ENCODE peak calls at places on chromosomes 3 and 15, in six cellular contexts. O is NCI-H1417, W is mucosa of gallbladder, N is AG10803, A is HEK293T, E is HFF-Myc. R is an unnamed sample.

GRCh38 chr3:133821767-133822638 is 16.4 kb downstream of the SRPRB start:
- DNase-seq in O (no peak), W (peak; percentile 40), N (peak; percentile 22), A (no peak), E (peak; percentile 35), R (no peak)

GRCh38 chr15:49235446-49236207 is 65.6 kb downstream of the GALK2 start:
- DNase-seq in O (peak; percentile 24), W (peak; percentile 59), N (peak; percentile 92), A (peak; percentile 28), E (peak; percentile 97), R (peak; percentile 62)

GRCh38 chr3:129429597-129429996 is 1.2 kb upstream of the EFCAB12 start:
- DNase-seq in O (no peak), W (no peak), N (no peak), A (no peak), E (no peak), R (no peak)

GRCh38 chr15:79091204-79091867 is 756 bp upstream of the RASGRF1 start:
- DNase-seq in O (no peak), W (no peak), N (no peak), A (peak; percentile 61), E (no peak), R (no peak)

GRCh38 chr3:170277833-170278586 is 55.8 kb downstream of the PRKCI start:
- DNase-seq in O (no peak), W (no peak), N (no peak), A (no peak), E (no peak), R (no peak)

GRCh38 chr15:77904901-77905300 is 172.6 kb downstream of the TBC1D2B start:
- DNase-seq in O (no peak), W (no peak), N (no peak), A (no peak), E (no peak), R (no peak)

GRCh38 chr15:28901987-28902745 is 16.4 kb downstream of the APBA2 start:
- DNase-seq in O (no peak), W (no peak), N (no peak), A (peak; percentile 20), E (no peak), R (no peak)

GRCh38 chr3:119289371-119289770 is 4.8 kb upstream of the ARHGAP31 start:
- DNase-seq in O (no peak), W (no peak), N (no peak), A (no peak), E (no peak), R (no peak)

GRCh38 chr3:118480101-118480860 is 554.4 kb downstream of the IGSF11 start:
- DNase-seq in O (no peak), W (no peak), N (no peak), A (no peak), E (no peak), R (no peak)

GRCh38 chr3:71585126-71585525 is 1.6 kb upstream of the FOXP1 start:
- DNase-seq in O (no peak), W (no peak), N (no peak), A (peak; percentile 30), E (no peak), R (no peak)

GRCh38 chr3:72274511-72275295 is 489.8 kb upstream of the PROK2 start:
- DNase-seq in O (no peak), W (peak; percentile 34), N (peak; percentile 93), A (no peak), E (no peak), R (no peak)

GRCh38 chr3:10366681-10367101 is 45.8 kb upstream of the SEC13 start:
- DNase-seq in O (no peak), W (no peak), N (peak; percentile 97), A (no peak), E (peak; percentile 86), R (no peak)

GRCh38 chr3:80395023-80395422 is 627.2 kb upstream of the ROBO1 start:
- DNase-seq in O (no peak), W (no peak), N (no peak), A (no peak), E (no peak), R (no peak)

GRCh38 chr15:56866798-56867197 is 51.6 kb upstream of the TCF12 start:
- DNase-seq in O (no peak), W (no peak), N (no peak), A (no peak), E (no peak), R (no peak)

GRCh38 chr3:468172-468571 is 271.6 kb downstream of the CHL1 start:
- DNase-seq in O (peak; percentile 8), W (no peak), N (no peak), A (peak; percentile 8), E (no peak), R (no peak)

GRCh38 chr15:78956937-78957336 is 12.1 kb upstream of the CTSH start:
- DNase-seq in O (no peak), W (no peak), N (no peak), A (no peak), E (no peak), R (no peak)

GRCh38 chr15:100887211-100887913 is 7.7 kb downstream of the ALDH1A3 start:
- DNase-seq in O (no peak), W (no peak), N (no peak), A (no peak), E (no peak), R (no peak)

GRCh38 chr3:113825090-113825489 is 13.5 kb upstream of the GRAMD1C start:
- DNase-seq in O (no peak), W (no peak), N (no peak), A (peak; percentile 33), E (no peak), R (no peak)

GRCh38 chr3:178352300-178353021 is 183.8 kb upstream of the KCNMB2 start:
- DNase-seq in O (no peak), W (peak; percentile 16), N (peak; percentile 94), A (no peak), E (peak; percentile 79), R (peak; percentile 85)

GRCh38 chr3:190401943-190402342 is 14.0 kb downstream of the CLDN16 start:
- DNase-seq in O (no peak), W (no peak), N (no peak), A (no peak), E (no peak), R (peak; percentile 74)

GRCh38 chr15:97875513-97876285 is 84.8 kb upstream of the ARRDC4 start:
- DNase-seq in O (no peak), W (no peak), N (peak; percentile 15), A (no peak), E (no peak), R (no peak)

GRCh38 chr3:115554496-115554826 is 68.8 kb upstream of the GAP43 start:
- DNase-seq in O (no peak), W (no peak), N (no peak), A (no peak), E (no peak), R (no peak)

GRCh38 chr15:60661075-60661645 is 182.2 kb upstream of the ICE2 start:
- DNase-seq in O (no peak), W (no peak), N (peak; percentile 10), A (no peak), E (no peak), R (no peak)

GRCh38 chr3:95272791-95273190 is 1209.9 kb downstream of the NSUN3 start:
- DNase-seq in O (no peak), W (no peak), N (no peak), A (no peak), E (no peak), R (no peak)

GRCh38 chr15:90836296-90836871 is 32.0 kb upstream of the FURIN start:
- DNase-seq in O (no peak), W (no peak), N (peak; percentile 48), A (no peak), E (peak; percentile 17), R (no peak)

GRCh38 chr3:127954642-127955041 is 39.6 kb downstream of the KBTBD12 start:
- DNase-seq in O (no peak), W (no peak), N (no peak), A (no peak), E (no peak), R (no peak)

GRCh38 chr15:40714144-40714543 is 19.2 kb downstream of the RAD51 start:
- DNase-seq in O (no peak), W (no peak), N (no peak), A (no peak), E (no peak), R (no peak)

GRCh38 chr15:74137544-74137920 is 7.1 kb downstream of the ISLR2 start:
- DNase-seq in O (no peak), W (no peak), N (no peak), A (no peak), E (no peak), R (no peak)

GRCh38 chr3:172627057-172627809 is 83.6 kb downstream of the NCEH1 start:
- DNase-seq in O (no peak), W (no peak), N (peak; percentile 89), A (no peak), E (no peak), R (peak; percentile 26)

GRCh38 chr3:37605754-37606153 is 255.9 kb upstream of the CTDSPL start:
- DNase-seq in O (no peak), W (no peak), N (no peak), A (no peak), E (no peak), R (no peak)

GRCh38 chr3:42830437-42831320 is 21.4 kb downstream of the ACKR2 start:
- DNase-seq in O (peak; percentile 28), W (no peak), N (peak; percentile 21), A (peak; percentile 67), E (no peak), R (no peak)

GRCh38 chr3:127628788-127629456 is at the start of gene PODXL2:
- DNase-seq in O (peak; percentile 82), W (peak; percentile 25), N (peak; percentile 56), A (peak; percentile 93), E (no peak), R (no peak)

GRCh38 chr3:125117631-125118191 is 61.9 kb upstream of the HEG1 start:
- DNase-seq in O (no peak), W (no peak), N (no peak), A (no peak), E (no peak), R (no peak)

GRCh38 chr3:10968390-10968789 is 24.2 kb upstream of the SLC6A1 start:
- DNase-seq in O (no peak), W (no peak), N (no peak), A (no peak), E (no peak), R (no peak)

GRCh38 chr3:172918165-172918564 is 167.6 kb downstream of the ECT2 start:
- DNase-seq in O (no peak), W (peak; percentile 37), N (no peak), A (no peak), E (peak; percentile 11), R (peak; percentile 90)

GRCh38 chr3:62622553-62623174 is 249.3 kb upstream of the FEZF2 start:
- DNase-seq in O (peak; percentile 23), W (no peak), N (peak; percentile 61), A (peak; percentile 49), E (peak; percentile 44), R (peak; percentile 17)

GRCh38 chr3:40240921-40241320 is 68.6 kb upstream of the EIF1B start:
- DNase-seq in O (no peak), W (no peak), N (no peak), A (no peak), E (no peak), R (no peak)

GRCh38 chr3:131431754-131432153 is 50.2 kb downstream of the NUDT16 start:
- DNase-seq in O (no peak), W (no peak), N (no peak), A (no peak), E (no peak), R (no peak)